ENCODE peak calls at places on chromosome 9, in eight cellular contexts. C is DMS53; X is mucosa of gallbladder; W is NCI-H345; S is psoas muscle; H is brain microvascular endothelial cell; Q is CD8-positive, alpha-beta T cell; F is activated T-cell treated with anti-CD3 and anti-CD28 coated beads, Interleukin-2, amount 50 U/mL, for 4 hours. A is an unnamed sample.

GRCh38 chr9:137534256-137535119 is 15.7 kb downstream of the PNPLA7 start:
- DNase-seq in Q (no peak), F (no peak), C (peak), H (peak), S (no peak), X (peak), W (peak), A (peak)

GRCh38 chr9:88544245-88544644 is 9.3 kb downstream of the NXNL2 start:
- DNase-seq in F (no peak), C (no peak), H (no peak), Q (no peak), S (peak), X (peak), W (no peak), A (no peak)

GRCh38 chr9:128372784-128373183 is 1.6 kb downstream of the URM1 start:
- DNase-seq in W (no peak), S (no peak), F (no peak), C (no peak), H (peak), Q (no peak), X (no peak), A (no peak)

GRCh38 chr9:101350285-101350684 is 34.5 kb downstream of the BAAT start:
- DNase-seq in S (no peak), W (no peak), X (no peak), Q (no peak), F (no peak), H (no peak), C (no peak), A (no peak)

GRCh38 chr9:95316794-95317118 is 753 bp downstream of the FANCC start:
- DNase-seq in W (peak), H (peak), X (peak), Q (peak), F (no peak), C (peak), S (peak), A (peak)

GRCh38 chr9:32723801-32724200 is 59.5 kb upstream of the TMEM215 start:
- DNase-seq in W (no peak), X (no peak), S (no peak), C (no peak), H (no peak), F (no peak), Q (no peak), A (no peak)

GRCh38 chr9:109551651-109552050 is 53.5 kb upstream of the PTPN3 start:
- DNase-seq in F (no peak), H (no peak), W (no peak), C (no peak), S (no peak), Q (no peak), X (no peak), A (no peak)

GRCh38 chr9:136170291-136170901 is 34.5 kb downstream of the LHX3 start:
- DNase-seq in W (no peak), S (no peak), X (no peak), C (peak), H (no peak), F (peak), Q (peak), A (peak)

GRCh38 chr9:22157271-22157670 is 148.2 kb upstream of the CDKN2B start:
- DNase-seq in W (no peak), H (peak), C (no peak), S (no peak), Q (no peak), X (no peak), F (no peak), A (no peak)

GRCh38 chr9:122402403-122403268 is 31.8 kb downstream of the PTGS1 start:
- DNase-seq in W (no peak), X (no peak), S (no peak), F (no peak), C (peak), H (peak), Q (no peak), A (no peak)

A was measured in AML-193.